ENCODE peak calls at places on chromosomes 4 and X, in six cellular contexts. F, A, V, G, N and X are unnamed samples.

GRCh38 chrX:78979789-78980464 is 34.7 kb downstream of the P2RY10 start:
- DNase-seq in F (no peak), A (no peak), V (no peak), G (no peak), N (no peak), X (no peak)

GRCh38 chrX:110322603-110323002 is 4.7 kb upstream of the AMMECR1 start:
- DNase-seq in F (no peak), A (peak), V (no peak), G (no peak), N (no peak), X (no peak)

GRCh38 chr4:173121044-173121685 is 47.4 kb upstream of the GALNT7 start:
- DNase-seq in F (peak), A (peak), V (no peak), G (no peak), N (no peak), X (peak)

GRCh38 chr4:102554482-102554881 is 53.3 kb downstream of the NFKB1 start:
- DNase-seq in F (no peak), A (peak), V (no peak), G (no peak), N (peak), X (no peak)

GRCh38 chr4:185589067-185589844 is 53.9 kb upstream of the PDLIM3 start:
- DNase-seq in F (no peak), A (no peak), V (peak), G (no peak), N (peak), X (no peak)

GRCh38 chrX:7077910-7078245 is 69.6 kb upstream of the STS start:
- DNase-seq in F (no peak), A (no peak), V (no peak), G (no peak), N (no peak), X (peak)

GRCh38 chr4:105710012-105710600 is 1.5 kb downstream of the GSTCD start:
- DNase-seq in F (no peak), A (no peak), V (no peak), G (no peak), N (no peak), X (no peak)

GRCh38 chr4:101355767-101356702 is 8.7 kb upstream of the PPP3CA start:
- DNase-seq in F (no peak), A (peak), V (no peak), G (peak), N (peak), X (no peak)

GRCh38 chr4:42642136-42642797 is 14.6 kb downstream of the ATP8A1 start:
- DNase-seq in F (no peak), A (no peak), V (no peak), G (no peak), N (no peak), X (no peak)

GRCh38 chrX:41600266-41600665 is 88.5 kb upstream of the GPR34 start:
- DNase-seq in F (peak), A (peak), V (peak), G (no peak), N (no peak), X (no peak)

GRCh38 chrX:110755061-110755460 is 40.6 kb downstream of the CHRDL1 start:
- DNase-seq in F (no peak), A (no peak), V (no peak), G (no peak), N (no peak), X (no peak)

GRCh38 chr4:109998867-109999303 is 86.2 kb downstream of the EGF start:
- DNase-seq in F (no peak), A (peak), V (peak), G (peak), N (peak), X (peak)

GRCh38 chr4:155900402-155900801 is 3.1 kb upstream of the TDO2 start:
- DNase-seq in F (peak), A (peak), V (peak), G (no peak), N (peak), X (no peak)

GRCh38 chr4:87209696-87210095 is 10.7 kb downstream of the KLHL8 start:
- DNase-seq in F (no peak), A (peak), V (no peak), G (no peak), N (no peak), X (no peak)

GRCh38 chrX:19682712-19683331 is 167.5 kb upstream of the MAP3K15 start:
- DNase-seq in F (peak), A (peak), V (no peak), G (no peak), N (peak), X (peak)